ENCODE peak calls at places on chromosomes 2 and 18, in seven cellular contexts. M is SK-N-SH, H is K562, B is H1, T is HCT116, W is HepG2, S is GM12878. V is an unnamed sample.

GRCh38 chr2:197894751-197895274 is 90.4 kb downstream of the PLCL1 start:
- DNase-seq in M (no peak), W (no peak), B (no peak), T (no peak), S (no peak), H (no peak), V (no peak)

GRCh38 chr2:116668691-116669090 is 1145.8 kb upstream of the DDX18 start:
- DNase-seq in M (no peak), T (no peak), B (no peak), H (no peak), W (no peak), S (no peak), V (peak; percentile 12)

GRCh38 chr2:235343869-235344268 is 150.0 kb upstream of the AGAP1 start:
- DNase-seq in M (no peak), T (no peak), S (no peak), B (no peak), H (no peak), W (no peak), V (no peak)

GRCh38 chr2:160108231-160108630 is 45.8 kb upstream of the PLA2R1 start:
- DNase-seq in H (no peak), T (no peak), S (no peak), W (no peak), M (no peak), B (no peak), V (no peak)

GRCh38 chr18:23824235-23824634 is 135.0 kb downstream of the LAMA3 start:
- DNase-seq in B (no peak), M (no peak), S (no peak), H (no peak), W (no peak), T (no peak), V (no peak)

GRCh38 chr18:22838639-22839487 is 94.3 kb upstream of the RBBP8 start:
- DNase-seq in B (no peak), S (peak; percentile 8), T (no peak), M (no peak), H (no peak), W (no peak), V (no peak)

GRCh38 chr2:70523996-70524965 is 29.3 kb downstream of the TGFA start:
- DNase-seq in H (no peak), B (peak; percentile 21), S (no peak), W (peak; percentile 40), M (no peak), T (peak; percentile 86), V (no peak)

GRCh38 chr18:44507729-44508325 is 172.9 kb upstream of the SETBP1 start:
- DNase-seq in B (no peak), W (no peak), S (peak; percentile 32), H (no peak), M (no peak), T (no peak), V (no peak)

GRCh38 chr2:175805442-175806114 is 196.5 kb downstream of the LNPK start:
- DNase-seq in W (no peak), M (no peak), B (no peak), H (no peak), T (no peak), S (no peak), V (no peak)

GRCh38 chr18:9951022-9951859 is 37.4 kb downstream of the VAPA start:
- DNase-seq in H (peak; percentile 20), B (no peak), W (peak; percentile 59), T (peak; percentile 55), M (peak; percentile 57), S (no peak), V (peak; percentile 27)

GRCh38 chr2:171522804-171523338 is 597 bp downstream of the CYBRD1 start:
- DNase-seq in B (no peak), M (no peak), S (no peak), T (no peak), W (no peak), H (peak; percentile 75), V (no peak)

GRCh38 chr2:171523339-171523931 is 1.2 kb downstream of the CYBRD1 start:
- DNase-seq in M (peak; percentile 72), H (peak; percentile 67), S (no peak), B (no peak), W (peak; percentile 21), T (peak; percentile 38), V (no peak)

GRCh38 chr2:171522057-171522803 is at the start of gene CYBRD1:
- DNase-seq in H (peak; percentile 92), W (no peak), B (no peak), S (no peak), T (no peak), M (peak; percentile 78), V (no peak)

GRCh38 chr2:171520471-171520870 is 1.8 kb upstream of the CYBRD1 start:
- DNase-seq in H (no peak), B (no peak), M (no peak), W (no peak), T (no peak), S (no peak), V (no peak)

GRCh38 chr2:171521361-171522056 is 765 bp upstream of the CYBRD1 start:
- DNase-seq in M (peak; percentile 27), S (no peak), T (no peak), W (no peak), H (no peak), B (no peak), V (no peak)
- H3K4me3 ChIP-seq in M (peak overlapping the region; percentile 81), S (peak overlapping the region; percentile 95), T (peak overlapping the region; percentile 64), W (no peak overlapping the region), H (peak overlapping the region; percentile 82), B (peak overlapping the region; percentile 96), V (peak overlapping the region; percentile 63)

DNA sequence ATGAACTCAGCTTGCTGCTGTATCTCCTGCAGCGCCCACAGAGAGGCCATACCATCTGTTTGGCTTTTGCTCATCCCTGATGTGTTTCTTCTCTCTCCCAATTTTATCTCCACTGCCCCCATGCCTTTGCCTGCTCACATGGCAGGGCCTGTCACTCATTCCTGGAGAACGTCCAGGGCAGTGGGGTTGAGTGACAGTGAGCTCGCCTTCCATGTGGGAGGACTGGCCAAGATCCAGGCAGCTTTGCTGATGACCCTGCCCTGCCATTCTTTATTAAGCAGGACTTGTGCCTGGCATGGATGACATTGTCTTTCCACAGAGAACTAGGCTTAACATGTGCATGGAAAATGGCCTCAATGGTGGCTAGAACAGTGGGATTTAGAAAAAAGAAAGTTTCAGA is 230.5 kb upstream of the THSD7B start:
- DNase-seq in S (no peak), M (no peak), W (no peak), B (no peak), T (no peak), H (no peak), V (no peak)
- TF ChIP-seq POLR2AphosphoS5 in S (no peak), M (no peak), W (no peak), B (no peak), T (no peak), H (no peak), V (no peak)

GRCh38 chr18:32287249-32287648 is 97.4 kb downstream of the MEP1B start:
- DNase-seq in S (no peak), T (no peak), H (no peak), B (no peak), M (no peak), W (no peak), V (no peak)

GRCh38 chr18:32286749-32287148 is 96.9 kb downstream of the MEP1B start:
- DNase-seq in W (no peak), T (no peak), S (no peak), B (no peak), H (no peak), M (no peak), V (no peak)

GRCh38 chr18:32293107-32293506 is 103.3 kb downstream of the MEP1B start:
- DNase-seq in B (no peak), W (no peak), T (no peak), S (no peak), M (no peak), H (no peak), V (no peak)

GRCh38 chr18:32287873-32288272 is 98.0 kb downstream of the MEP1B start:
- DNase-seq in W (no peak), H (no peak), B (no peak), T (no peak), M (no peak), S (no peak), V (no peak)

DNA sequence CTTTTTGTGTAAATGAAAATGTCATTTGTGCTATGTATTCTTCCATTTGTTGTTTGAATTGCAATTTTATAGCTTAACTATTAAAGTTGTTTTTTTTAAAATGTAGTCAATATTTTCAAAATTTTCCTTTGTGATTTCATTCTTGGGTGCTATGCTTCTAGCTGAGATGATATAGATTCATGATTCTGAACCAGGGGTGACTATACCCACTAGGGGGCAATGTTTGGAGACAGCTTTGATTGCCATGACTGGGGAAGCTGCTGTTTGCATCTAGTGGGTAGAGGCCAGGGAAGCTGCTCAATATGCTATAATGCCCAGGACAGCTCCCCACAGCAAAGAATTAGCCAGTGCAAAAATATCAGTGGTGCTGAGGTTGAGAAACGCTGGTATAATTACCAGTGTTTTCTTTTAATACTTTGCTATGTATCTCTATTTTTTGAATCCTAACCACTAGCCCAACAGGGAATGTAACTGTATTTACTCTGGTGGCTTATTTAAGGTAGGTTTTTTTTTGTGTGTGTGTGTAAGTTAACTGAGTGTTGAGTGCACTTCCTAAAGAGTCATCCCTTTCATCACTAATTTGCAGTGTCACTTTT is 99.7 kb downstream of the MEP1B start:
- DNase-seq in B (no peak), H (no peak), T (peak; percentile 63), W (peak; percentile 66), M (peak; percentile 70), S (no peak), V (peak; percentile 38)
- TF ChIP-seq SIN3A in B (no peak), H (no peak), T (no peak), W (no peak), M (peak; percentile 25), S (no peak), V (no peak)

GRCh38 chr18:21831413-21831831 is 90.8 kb downstream of the MIB1 start:
- DNase-seq in S (no peak), T (no peak), B (no peak), H (no peak), W (no peak), M (no peak), V (no peak)
- H3K4me3 ChIP-seq in S (no peak overlapping the region), T (no peak overlapping the region), B (no peak overlapping the region), H (no peak overlapping the region), W (no peak overlapping the region), M (no peak overlapping the region), V (no peak overlapping the region)

DNA sequence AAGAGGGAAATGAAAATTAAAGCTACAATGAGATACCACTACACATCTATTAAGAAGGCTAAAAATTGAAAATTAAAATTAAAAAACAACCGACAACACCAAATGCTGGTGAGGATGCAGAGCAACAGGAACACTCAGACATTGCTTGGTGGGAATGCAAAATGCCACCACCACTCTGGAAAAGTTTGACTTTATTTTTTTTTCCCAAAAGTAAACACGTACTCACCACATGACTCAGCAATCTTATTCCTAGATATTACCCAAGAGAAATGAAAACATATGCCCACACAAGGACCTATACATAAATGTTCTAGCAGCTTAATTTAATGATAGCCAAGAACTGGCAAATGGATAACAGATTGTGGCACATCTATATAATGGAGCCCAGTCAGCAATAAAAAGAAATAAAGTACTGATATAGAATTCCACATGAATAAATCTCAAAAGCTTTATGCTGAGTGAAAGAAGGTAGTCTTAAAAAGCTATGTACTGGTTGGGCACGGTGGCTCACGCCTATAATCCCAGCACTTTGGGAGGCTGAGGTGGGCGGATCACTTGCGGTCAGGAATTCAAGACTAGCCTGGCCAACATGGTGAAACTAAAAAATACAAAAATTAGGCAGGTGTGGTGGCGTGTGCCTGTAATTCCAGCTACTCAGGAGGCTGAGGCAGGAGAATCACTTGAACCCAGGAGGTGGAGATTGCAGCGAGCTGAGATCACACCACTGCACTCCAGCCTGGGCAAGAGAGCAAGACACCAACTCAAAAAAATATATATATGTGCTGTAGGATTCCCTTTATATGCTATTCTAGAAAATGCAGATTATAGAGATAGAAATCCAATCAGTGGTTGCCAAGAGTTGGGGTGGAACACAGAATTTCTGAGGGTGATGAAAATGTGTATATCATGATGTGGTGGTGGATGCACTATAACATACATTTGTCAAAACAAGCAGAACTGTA is 4.2 kb upstream of the PROC start:
- DNase-seq in H (no peak), T (no peak), S (no peak), W (peak; percentile 73), M (no peak), B (no peak), V (no peak)
- TF ChIP-seq POLR2AphosphoS5 in H (no peak), T (no peak), S (no peak), W (no peak), M (no peak), B (no peak), V (no peak)

V was measured in Panc1.